ENCODE peak calls at places on chromosomes 4 and X, in four cellular contexts. X is HepG2, P is GM12878, B is K562. C is an unnamed sample.

GRCh38 chr4:4872148-4872903 is 12.9 kb downstream of the MSX1 start:
- DNase-seq in X (no peak), P (no peak), B (no peak), C (peak; percentile 82)

GRCh38 chr4:32226201-32226600 is 1506.0 kb downstream of the PCDH7 start:
- DNase-seq in X (no peak), P (no peak), B (no peak), C (no peak)

GRCh38 chrX:44462851-44463250 is 79.8 kb downstream of the FUNDC1 start:
- DNase-seq in X (no peak), P (no peak), B (no peak), C (no peak)

GRCh38 chr4:153620352-153620751 is 63.7 kb upstream of the TLR2 start:
- DNase-seq in X (no peak), P (no peak), B (no peak), C (no peak)

GRCh38 chr4:2260336-2261109 is 1.4 kb downstream of the MXD4 start:
- DNase-seq in X (no peak), P (no peak), B (no peak), C (peak; percentile 10)

GRCh38 chr4:188091-188490 is 63.8 kb downstream of the ZNF718 start:
- DNase-seq in X (no peak), P (no peak), B (peak; percentile 9), C (no peak)

GRCh38 chrX:52995974-52996304 is 37.6 kb upstream of the FAM156A start:
- DNase-seq in X (no peak), P (no peak), B (no peak), C (no peak)

GRCh38 chr4:26204911-26205368 is 115.9 kb upstream of the RBPJ start:
- DNase-seq in X (no peak), P (no peak), B (no peak), C (peak; percentile 22)

GRCh38 chr4:181272427-181272826 is 970.8 kb upstream of the TENM3 start:
- DNase-seq in X (no peak), P (no peak), B (no peak), C (no peak)

GRCh38 chr4:169031392-169031791 is 21.3 kb upstream of the CBR4 start:
- DNase-seq in X (no peak), P (no peak), B (no peak), C (no peak)

GRCh38 chrX:13719192-13719856 is 15.1 kb downstream of the TRAPPC2 start:
- DNase-seq in X (peak; percentile 20), P (no peak), B (no peak), C (no peak)

GRCh38 chr4:56060021-56060420 is 111.3 kb downstream of the CEP135 start:
- DNase-seq in X (no peak), P (no peak), B (no peak), C (no peak)

GRCh38 chr4:156970501-156971167 is 965 bp downstream of the PDGFC start:
- DNase-seq in X (peak; percentile 61), P (no peak), B (no peak), C (peak; percentile 63)

GRCh38 chrX:85930099-85930498 is 117.3 kb downstream of the CHM start:
- DNase-seq in X (no peak), P (no peak), B (peak; percentile 3), C (no peak)

GRCh38 chr4:113049421-113050355 is at the start of gene ANK2:
- DNase-seq in X (no peak), P (no peak), B (no peak), C (peak; percentile 81)

GRCh38 chr4:3355266-3355748 is 62.5 kb downstream of the RGS12 start:
- DNase-seq in X (no peak), P (peak; percentile 80), B (no peak), C (no peak)

GRCh38 chr4:109648997-109649575 is 54.2 kb downstream of the CASP6 start:
- DNase-seq in X (no peak), P (no peak), B (no peak), C (no peak)

GRCh38 chr4:31620476-31620875 is 900.3 kb downstream of the PCDH7 start:
- DNase-seq in X (no peak), P (no peak), B (no peak), C (no peak)

DNA sequence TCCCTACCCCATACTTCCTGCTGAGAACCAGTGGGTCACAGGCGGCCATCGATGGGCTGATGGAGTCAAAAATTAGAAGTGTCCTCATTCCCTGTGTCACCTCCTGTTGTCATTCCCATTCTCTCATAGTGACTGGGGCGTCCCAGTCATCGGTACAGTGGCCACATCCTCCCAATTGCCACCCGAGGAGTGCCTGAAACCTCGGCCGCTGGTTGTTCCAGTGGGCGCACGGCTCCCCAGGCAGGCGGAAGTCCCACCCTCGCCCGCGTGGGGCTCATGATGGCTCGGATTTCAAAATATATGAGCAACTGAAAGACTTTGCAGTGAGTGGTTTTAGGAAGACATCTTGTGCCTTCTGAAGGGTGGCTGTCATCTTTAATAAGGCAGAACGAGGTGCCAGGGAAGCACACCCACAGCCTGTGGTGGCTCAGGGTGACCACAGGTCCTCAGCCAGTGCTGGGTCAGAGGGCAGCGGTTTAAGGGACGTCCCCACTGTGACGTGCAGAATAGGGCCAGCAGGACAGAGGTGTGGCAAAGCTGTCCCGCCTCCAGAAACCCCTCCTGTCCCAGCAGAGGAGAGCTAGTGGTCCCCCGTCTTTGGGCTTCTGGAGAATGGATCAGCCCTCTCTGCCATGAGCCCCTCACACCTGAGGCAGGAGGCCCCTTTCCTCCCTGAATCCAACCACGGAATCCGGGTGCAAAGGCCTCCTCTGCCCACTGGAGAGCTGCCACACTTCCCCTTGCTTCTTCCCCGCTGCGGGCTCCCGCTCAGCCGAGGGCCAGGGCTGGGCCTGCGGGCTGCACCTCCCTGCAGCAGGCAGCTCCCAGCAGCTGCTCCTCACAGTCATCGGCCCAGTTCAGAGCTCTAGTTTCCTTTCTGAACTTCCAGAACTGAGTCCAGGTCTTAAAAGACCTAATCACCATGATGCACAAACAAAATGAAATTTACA is 90.4 kb downstream of the ABLIM2 start:
- DNase-seq in X (no peak), P (no peak), B (no peak), C (no peak)
- TF ChIP-seq CREB1 in X (no peak), P (no peak), B (no peak), C (no peak)

GRCh38 chrX:48645669-48646068 is 37.9 kb upstream of the WAS start:
- DNase-seq in X (no peak), P (no peak), B (no peak), C (no peak)

GRCh38 chrX:48649109-48649508 is 34.5 kb upstream of the WAS start:
- DNase-seq in X (no peak), P (no peak), B (no peak), C (no peak)

GRCh38 chrX:48648299-48648698 is 35.3 kb upstream of the WAS start:
- DNase-seq in X (peak; percentile 28), P (no peak), B (peak; percentile 12), C (peak; percentile 21)
- TF ChIP-seq ESRRA in X (no peak), P (no peak), B (no peak), C (no peak)

GRCh38 chr4:84051728-84052127 is 447.4 kb downstream of the NKX6-1 start:
- DNase-seq in X (no peak), P (no peak), B (no peak), C (no peak)
- TF ChIP-seq CREB1 in X (no peak), P (no peak), B (no peak), C (no peak)

GRCh38 chrX:39953879-39954278 is 143.9 kb downstream of the BCOR start:
- DNase-seq in X (peak; percentile 88), P (no peak), B (peak; percentile 24), C (no peak)
- TF ChIP-seq ESRRA in X (no peak), P (no peak), B (no peak), C (no peak)

GRCh38 chrX:130228871-130229270 is 39.8 kb downstream of the ZNF280C start:
- DNase-seq in X (no peak), P (no peak), B (no peak), C (no peak)
- TF ChIP-seq CREB1 in X (no peak), P (no peak), B (no peak), C (no peak)

GRCh38 chrX:102892103-102892502 is 45.0 kb upstream of the RAB40AL start:
- DNase-seq in X (no peak), P (no peak), B (no peak), C (no peak)
- TF ChIP-seq ESRRA in X (no peak), P (no peak), B (no peak), C (no peak)